ENCODE peak calls at places on chromosomes 11 and 22, in six cellular contexts. I, B, Y, T, C and A are unnamed samples.
A peak's percentile ranks its signal among the peaks of the same experiment; 100 is the strongest.

GRCh38 chr11:11265994-11266606 is 87.0 kb downstream of the CSNK2A3 start:
- DNase-seq in I (peak; percentile 74), B (no peak), Y (peak; percentile 55), T (peak; percentile 3), C (no peak), A (no peak)

GRCh38 chr22:36344106-36344827 is 43.5 kb downstream of the MYH9 start:
- DNase-seq in I (peak; percentile 93), B (no peak), Y (no peak), T (no peak), C (no peak), A (no peak)

GRCh38 chr11:22730319-22730718 is 63.9 kb downstream of the GAS2 start:
- DNase-seq in I (peak; percentile 11), B (no peak), Y (no peak), T (peak; percentile 1), C (no peak), A (no peak)

GRCh38 chr11:108496643-108497256 is 1.4 kb downstream of the POGLUT3 start:
- DNase-seq in I (no peak), B (no peak), Y (no peak), T (peak; percentile 31), C (no peak), A (no peak)

GRCh38 chr11:118842369-118842768 is 41.3 kb upstream of the CXCR5 start:
- DNase-seq in I (no peak), B (no peak), Y (no peak), T (peak; percentile 41), C (peak; percentile 16), A (no peak)

GRCh38 chr11:130369713-130370112 is 55.0 kb upstream of the ZBTB44 start:
- DNase-seq in I (no peak), B (no peak), Y (no peak), T (no peak), C (no peak), A (no peak)

GRCh38 chr11:116543099-116543498 is 229.7 kb downstream of the BUD13 start:
- DNase-seq in I (no peak), B (no peak), Y (no peak), T (no peak), C (no peak), A (no peak)

GRCh38 chr11:78219493-78220217 is 30.9 kb downstream of the USP35 start:
- DNase-seq in I (no peak), B (no peak), Y (no peak), T (no peak), C (peak; percentile 12), A (no peak)

GRCh38 chr11:40129276-40129675 is 1330.2 kb downstream of the LRRC4C start:
- DNase-seq in I (no peak), B (no peak), Y (no peak), T (no peak), C (no peak), A (no peak)

GRCh38 chr22:50271519-50271970 is 1.4 kb upstream of the MAPK11 start:
- DNase-seq in I (peak; percentile 65), B (no peak), Y (peak; percentile 56), T (peak; percentile 38), C (peak; percentile 54), A (no peak)

GRCh38 chr11:46696212-46696558 is 4.2 kb downstream of the ARHGAP1 start:
- DNase-seq in I (no peak), B (no peak), Y (no peak), T (no peak), C (no peak), A (no peak)

GRCh38 chr11:113668255-113668654 is 37.9 kb downstream of the TMPRSS5 start:
- DNase-seq in I (no peak), B (no peak), Y (no peak), T (no peak), C (no peak), A (no peak)

GRCh38 chr11:68213555-68214172 is 568 bp upstream of the KMT5B start:
- DNase-seq in I (peak; percentile 78), B (peak; percentile 97), Y (peak; percentile 79), T (peak; percentile 96), C (peak; percentile 90), A (peak; percentile 40)

GRCh38 chr11:57547854-57548377 is 10.5 kb downstream of the SMTNL1 start:
- DNase-seq in I (peak; percentile 54), B (no peak), Y (no peak), T (no peak), C (no peak), A (no peak)

GRCh38 chr11:79466411-79466810 is 25.6 kb upstream of the TENM4 start:
- DNase-seq in I (no peak), B (peak; percentile 14), Y (no peak), T (peak; percentile 81), C (no peak), A (no peak)

GRCh38 chr11:125338886-125339811 is 156.9 kb downstream of the FEZ1 start:
- DNase-seq in I (no peak), B (no peak), Y (no peak), T (no peak), C (peak; percentile 77), A (no peak)

GRCh38 chr11:22461626-22462025 is 123.4 kb downstream of the SLC17A6 start:
- DNase-seq in I (no peak), B (no peak), Y (no peak), T (peak; percentile 31), C (no peak), A (no peak)

DNA sequence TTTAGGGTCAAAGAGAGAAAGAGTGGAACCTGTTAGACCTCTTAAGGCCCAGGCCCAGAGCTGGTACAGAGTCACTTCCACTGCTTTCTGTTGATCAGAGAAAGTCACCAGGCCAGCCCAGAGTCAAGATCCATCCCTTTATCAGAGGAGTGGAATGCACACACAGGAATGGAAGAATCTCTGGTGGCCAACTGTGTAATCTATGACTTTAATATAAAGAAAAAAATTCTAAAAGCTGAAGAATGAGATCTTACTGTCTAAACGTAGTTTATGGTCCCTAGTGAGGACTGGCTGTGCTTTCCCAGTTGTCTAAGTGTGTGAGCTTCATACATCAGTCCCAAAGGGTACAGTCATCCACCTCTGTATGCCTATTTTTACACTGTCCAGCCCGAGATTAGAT is 51.0 kb downstream of the PPFIBP2 start:
- DNase-seq in I (no peak), B (no peak), Y (no peak), T (no peak), C (no peak), A (no peak)
- TF ChIP-seq CTCF in I (no peak), B (no peak), Y (no peak), T (no peak), C (no peak), A (no peak)

GRCh38 chr11:127073621-127074020 is 73.1 kb upstream of the KIRREL3 start:
- DNase-seq in I (no peak), B (no peak), Y (no peak), T (no peak), C (no peak), A (no peak)

GRCh38 chr11:127071606-127072005 is 71.0 kb upstream of the KIRREL3 start:
- DNase-seq in I (no peak), B (no peak), Y (no peak), T (no peak), C (no peak), A (no peak)

GRCh38 chr11:127070808-127071207 is 70.2 kb upstream of the KIRREL3 start:
- DNase-seq in I (no peak), B (no peak), Y (no peak), T (no peak), C (no peak), A (no peak)

GRCh38 chr11:127074151-127074761 is 73.7 kb upstream of the KIRREL3 start:
- DNase-seq in I (peak; percentile 4), B (no peak), Y (no peak), T (peak; percentile 72), C (no peak), A (no peak)
- TF ChIP-seq CTCF in I (no peak), B (peak; percentile 30), Y (no peak), T (peak; percentile 56), C (no peak), A (no peak)

GRCh38 chr22:22110548-22111266 is 128.1 kb upstream of the TOP3B start:
- DNase-seq in I (peak; percentile 68), B (peak; percentile 8), Y (no peak), T (peak; percentile 78), C (no peak), A (no peak)
- TF ChIP-seq CTCF in I (peak; percentile 60), B (peak; percentile 50), Y (no peak), T (peak; percentile 55), C (no peak), A (no peak)

DNA sequence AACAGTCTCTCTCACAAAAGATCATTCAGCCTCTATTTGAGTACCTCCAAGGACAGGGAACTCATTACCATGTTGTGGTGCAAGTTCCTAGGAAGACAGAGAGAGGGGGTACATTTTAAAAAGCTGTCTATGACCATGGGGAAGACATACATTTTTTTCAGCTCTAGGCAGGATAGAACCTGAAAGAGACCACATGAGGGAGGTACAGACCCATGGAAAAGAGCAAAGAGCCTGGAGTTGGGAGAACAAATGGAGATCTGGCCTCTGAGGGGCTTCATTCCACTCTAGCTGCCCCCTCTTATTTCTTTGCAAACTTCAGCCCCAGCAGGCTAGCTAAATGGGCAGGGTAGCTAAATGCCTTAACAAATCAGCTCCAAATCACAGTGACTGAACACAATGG is 36.3 kb downstream of the KCNC1 start:
- DNase-seq in I (no peak), B (no peak), Y (no peak), T (peak; percentile 27), C (no peak), A (no peak)
- TF ChIP-seq CTCF in I (no peak), B (peak; percentile 36), Y (no peak), T (peak; percentile 46), C (no peak), A (no peak)

DNA sequence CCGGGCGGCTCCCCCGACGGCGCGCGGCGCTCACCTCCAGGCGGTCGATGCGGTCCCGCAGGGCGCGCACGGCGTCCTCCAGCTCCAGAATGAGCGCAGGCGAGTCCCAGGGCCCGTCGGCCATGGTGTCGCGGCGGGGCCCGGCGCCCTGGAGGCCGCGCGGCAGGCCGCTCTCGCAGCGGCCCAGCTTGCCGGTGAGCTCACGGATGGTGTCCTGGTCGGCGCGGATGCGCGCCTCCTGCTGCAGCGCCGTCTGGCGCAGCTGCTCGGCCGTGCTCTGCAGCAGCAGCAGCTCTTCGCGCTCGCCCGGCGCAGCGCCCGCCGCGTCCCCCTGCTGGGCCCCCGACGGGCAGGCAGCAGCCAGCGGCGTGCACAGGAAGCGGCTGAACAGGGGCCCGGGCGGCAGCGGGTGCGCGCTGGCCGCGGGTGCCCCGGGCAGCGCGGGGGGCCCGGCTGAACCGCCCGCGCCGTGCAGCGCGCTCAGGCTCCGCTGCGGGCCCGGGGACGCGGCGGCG is 570 bp downstream of the NPTXR start:
- DNase-seq in I (peak; percentile 63), B (no peak), Y (no peak), T (peak; percentile 81), C (peak; percentile 41), A (no peak)
- TF ChIP-seq CTCF in I (peak; percentile 38), B (peak; percentile 25), Y (no peak), T (peak; percentile 45), C (peak; percentile 57), A (no peak)

DNA sequence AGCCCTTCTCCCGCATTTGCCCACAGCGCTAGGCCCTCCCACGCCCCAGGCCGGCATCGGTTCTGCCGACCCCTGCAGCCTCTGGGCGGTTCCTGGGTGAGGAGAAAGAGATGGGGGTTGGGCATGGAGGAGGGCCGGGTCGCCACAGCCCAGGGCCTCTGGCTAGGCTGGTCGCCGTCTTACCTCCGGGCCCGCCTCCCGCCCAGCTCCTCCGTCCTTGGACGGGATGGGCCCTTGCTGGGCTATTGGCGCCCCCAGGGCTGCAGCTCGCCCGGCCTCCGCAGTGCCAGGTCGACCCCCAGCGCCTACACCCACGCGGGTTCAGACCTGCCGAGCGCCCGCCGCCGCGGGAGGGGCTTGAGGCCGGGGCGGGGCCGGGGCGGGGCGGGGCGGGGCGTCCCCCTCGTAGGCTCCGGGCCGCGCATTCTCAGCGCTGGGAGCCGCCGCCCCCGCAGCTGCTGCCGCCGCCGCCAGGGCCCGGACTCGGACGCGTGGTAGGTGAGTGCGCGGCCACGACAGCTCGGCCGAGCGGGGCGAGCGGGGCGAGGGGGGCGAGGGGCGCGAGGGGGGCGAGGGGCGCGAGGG is at the start of gene CD151:
- DNase-seq in I (peak; percentile 66), B (no peak), Y (no peak), T (peak; percentile 45), C (no peak), A (no peak)
- TF ChIP-seq CTCF in I (no peak), B (no peak), Y (no peak), T (no peak), C (peak; percentile 48), A (no peak)

GRCh38 chr22:44680481-44680894 is 21.5 kb upstream of the PRR5 start:
- DNase-seq in I (no peak), B (no peak), Y (no peak), T (no peak), C (no peak), A (no peak)
- TF ChIP-seq CTCF in I (no peak), B (no peak), Y (no peak), T (no peak), C (no peak), A (no peak)